ENCODE peak calls at places on chromosomes 12 and 14, in five cellular contexts. One of them, this sample, is unnamed.

GRCh38 chr14:74618078-74618952 is 6.3 kb upstream of the LTBP2 start:
- DNase-seq in stimulated activated CD4-positive, alpha-beta T cell treated with anti-CD3 and anti-CD28 coated beads, TNF-alpha, amount 100 ng/mL, for 1 hour: no peak
- DNase-seq in MM.1S: no peak
- DNase-seq in HL-60: peak; percentile 81
- DNase-seq in germinal center: peak; percentile 43
- DNase-seq in this sample: peak; percentile 95

GRCh38 chr12:8045952-8046944 is 13.7 kb downstream of the FOXJ2 start:
- DNase-seq in stimulated activated CD4-positive, alpha-beta T cell treated with anti-CD3 and anti-CD28 coated beads, TNF-alpha, amount 100 ng/mL, for 1 hour: peak; percentile 80
- DNase-seq in MM.1S: peak; percentile 70
- DNase-seq in HL-60: peak; percentile 74
- DNase-seq in germinal center: peak; percentile 83
- DNase-seq in this sample: peak; percentile 67

GRCh38 chr14:93891756-93892504 is 35.2 kb upstream of the FAM181A start:
- DNase-seq in stimulated activated CD4-positive, alpha-beta T cell treated with anti-CD3 and anti-CD28 coated beads, TNF-alpha, amount 100 ng/mL, for 1 hour: no peak
- DNase-seq in MM.1S: no peak
- DNase-seq in HL-60: no peak
- DNase-seq in germinal center: no peak
- DNase-seq in this sample: no peak

GRCh38 chr14:84975503-84975902 is 554.4 kb upstream of the FLRT2 start:
- DNase-seq in stimulated activated CD4-positive, alpha-beta T cell treated with anti-CD3 and anti-CD28 coated beads, TNF-alpha, amount 100 ng/mL, for 1 hour: no peak
- DNase-seq in MM.1S: no peak
- DNase-seq in HL-60: no peak
- DNase-seq in germinal center: no peak
- DNase-seq in this sample: no peak

GRCh38 chr14:20971705-20972021 is 16.4 kb downstream of the RNASE2 start:
- DNase-seq in stimulated activated CD4-positive, alpha-beta T cell treated with anti-CD3 and anti-CD28 coated beads, TNF-alpha, amount 100 ng/mL, for 1 hour: no peak
- DNase-seq in MM.1S: no peak
- DNase-seq in HL-60: no peak
- DNase-seq in germinal center: no peak
- DNase-seq in this sample: no peak

GRCh38 chr12:89179983-89180382 is 172.3 kb downstream of the DUSP6 start:
- DNase-seq in stimulated activated CD4-positive, alpha-beta T cell treated with anti-CD3 and anti-CD28 coated beads, TNF-alpha, amount 100 ng/mL, for 1 hour: no peak
- DNase-seq in MM.1S: no peak
- DNase-seq in HL-60: peak; percentile 89
- DNase-seq in germinal center: no peak
- DNase-seq in this sample: peak; percentile 88

GRCh38 chr12:102300824-102301461 is 103.3 kb upstream of the PMCH start:
- DNase-seq in stimulated activated CD4-positive, alpha-beta T cell treated with anti-CD3 and anti-CD28 coated beads, TNF-alpha, amount 100 ng/mL, for 1 hour: no peak
- DNase-seq in MM.1S: peak; percentile 80
- DNase-seq in HL-60: peak; percentile 39
- DNase-seq in germinal center: no peak
- DNase-seq in this sample: peak; percentile 71

GRCh38 chr14:103085106-103086091 is 1.4 kb downstream of the LBHD2 start:
- DNase-seq in stimulated activated CD4-positive, alpha-beta T cell treated with anti-CD3 and anti-CD28 coated beads, TNF-alpha, amount 100 ng/mL, for 1 hour: no peak
- DNase-seq in MM.1S: no peak
- DNase-seq in HL-60: no peak
- DNase-seq in germinal center: no peak
- DNase-seq in this sample: no peak

GRCh38 chr14:88411039-88411438 is 25.6 kb downstream of the SPATA7 start:
- DNase-seq in stimulated activated CD4-positive, alpha-beta T cell treated with anti-CD3 and anti-CD28 coated beads, TNF-alpha, amount 100 ng/mL, for 1 hour: no peak
- DNase-seq in MM.1S: no peak
- DNase-seq in HL-60: no peak
- DNase-seq in germinal center: no peak
- DNase-seq in this sample: no peak

GRCh38 chr14:91300283-91300841 is 55.9 kb upstream of the GPR68 start:
- DNase-seq in stimulated activated CD4-positive, alpha-beta T cell treated with anti-CD3 and anti-CD28 coated beads, TNF-alpha, amount 100 ng/mL, for 1 hour: no peak
- DNase-seq in MM.1S: no peak
- DNase-seq in HL-60: no peak
- DNase-seq in germinal center: no peak
- DNase-seq in this sample: no peak

GRCh38 chr12:77925536-77926108 is 94.9 kb downstream of the NAV3 start:
- DNase-seq in stimulated activated CD4-positive, alpha-beta T cell treated with anti-CD3 and anti-CD28 coated beads, TNF-alpha, amount 100 ng/mL, for 1 hour: no peak
- DNase-seq in MM.1S: peak; percentile 94
- DNase-seq in HL-60: peak; percentile 72
- DNase-seq in germinal center: peak; percentile 24
- DNase-seq in this sample: peak; percentile 57

GRCh38 chr14:36767603-36768281 is 106.1 kb downstream of the PAX9 start:
- DNase-seq in stimulated activated CD4-positive, alpha-beta T cell treated with anti-CD3 and anti-CD28 coated beads, TNF-alpha, amount 100 ng/mL, for 1 hour: no peak
- DNase-seq in MM.1S: no peak
- DNase-seq in HL-60: no peak
- DNase-seq in germinal center: no peak
- DNase-seq in this sample: no peak

GRCh38 chr12:43336962-43337555 is 214.9 kb downstream of the ADAMTS20 start:
- DNase-seq in stimulated activated CD4-positive, alpha-beta T cell treated with anti-CD3 and anti-CD28 coated beads, TNF-alpha, amount 100 ng/mL, for 1 hour: no peak
- DNase-seq in MM.1S: peak; percentile 37
- DNase-seq in HL-60: no peak
- DNase-seq in germinal center: no peak
- DNase-seq in this sample: peak; percentile 32

GRCh38 chr12:80684077-80684495 is 23.3 kb upstream of the MYF6 start:
- DNase-seq in stimulated activated CD4-positive, alpha-beta T cell treated with anti-CD3 and anti-CD28 coated beads, TNF-alpha, amount 100 ng/mL, for 1 hour: no peak
- DNase-seq in MM.1S: no peak
- DNase-seq in HL-60: no peak
- DNase-seq in germinal center: no peak
- DNase-seq in this sample: no peak